ENCODE peak calls at places on chromosomes 6 and 20, in nine cellular contexts. A is left ventricle myocardium inferior; I is activated CD4-positive, CD25-positive, alpha-beta regulatory T cell; C is hippocampal formation; J is RPMI8226; V is NAMALWA; P is EH; N is NCI-H2029; O is frontal cortex. U is an unnamed sample.

GRCh38 chr20:35199696-35200095 is 26.8 kb upstream of the MMP24 start:
- DNase-seq in A (no peak), I (no peak), C (no peak), J (no peak), V (no peak), P (peak), N (no peak), O (no peak), U (no peak)

GRCh38 chr20:19923762-19924161 is 93.4 kb upstream of the NAA20 start:
- DNase-seq in A (no peak), I (no peak), C (no peak), J (no peak), V (no peak), P (no peak), N (no peak), O (no peak), U (no peak)

GRCh38 chr6:15025416-15025815 is 220.5 kb upstream of the JARID2 start:
- DNase-seq in A (no peak), I (no peak), C (no peak), J (no peak), V (no peak), P (peak), N (no peak), O (no peak), U (no peak)

GRCh38 chr6:118709859-118710350 is 58.5 kb upstream of the CEP85L start:
- DNase-seq in A (no peak), I (peak), C (no peak), J (no peak), V (peak), P (peak), N (peak), O (no peak), U (no peak)

GRCh38 chr6:77368660-77369313 is 94.5 kb downstream of the HTR1B start:
- DNase-seq in A (peak), I (no peak), C (no peak), J (no peak), V (no peak), P (peak), N (no peak), O (no peak), U (no peak)

GRCh38 chr6:71665931-71666330 is 220.4 kb upstream of the RIMS1 start:
- DNase-seq in A (no peak), I (no peak), C (no peak), J (no peak), V (no peak), P (peak), N (no peak), O (no peak), U (no peak)

GRCh38 chr6:52872031-52872430 is 31.4 kb upstream of the GSTA5 start:
- DNase-seq in A (no peak), I (no peak), C (no peak), J (no peak), V (no peak), P (no peak), N (no peak), O (no peak), U (no peak)

GRCh38 chr6:117469356-117469755 is 13.1 kb upstream of the DCBLD1 start:
- DNase-seq in A (no peak), I (no peak), C (no peak), J (no peak), V (no peak), P (no peak), N (no peak), O (no peak), U (no peak)

GRCh38 chr6:43910638-43911353 is 140.8 kb downstream of the VEGFA start:
- DNase-seq in A (no peak), I (no peak), C (no peak), J (no peak), V (no peak), P (peak), N (no peak), O (no peak), U (no peak)

GRCh38 chr6:6256881-6257280 is 63.6 kb downstream of the F13A1 start:
- DNase-seq in A (no peak), I (no peak), C (no peak), J (no peak), V (no peak), P (no peak), N (no peak), O (no peak), U (no peak)

GRCh38 chr20:62485062-62485700 is 9.4 kb upstream of the GATA5 start:
- DNase-seq in A (no peak), I (no peak), C (no peak), J (no peak), V (no peak), P (peak), N (no peak), O (no peak), U (no peak)

GRCh38 chr6:32086661-32087573 is 22.2 kb downstream of the TNXB start:
- DNase-seq in A (no peak), I (no peak), C (no peak), J (peak), V (no peak), P (peak), N (no peak), O (peak), U (no peak)

GRCh38 chr6:113015249-113015648 is 668.1 kb downstream of the RFPL4B start:
- DNase-seq in A (peak), I (no peak), C (no peak), J (no peak), V (no peak), P (peak), N (no peak), O (no peak), U (no peak)

GRCh38 chr6:170011233-170012142 is 260.1 kb downstream of the ERMARD start:
- DNase-seq in A (peak), I (no peak), C (no peak), J (no peak), V (no peak), P (no peak), N (no peak), O (peak), U (no peak)

GRCh38 chr6:149385998-149386646 is 13.9 kb upstream of the SUMO4 start:
- DNase-seq in A (no peak), I (no peak), C (no peak), J (no peak), V (no peak), P (no peak), N (no peak), O (no peak), U (no peak)

GRCh38 chr20:61806995-61807394 is 258.7 kb downstream of the TAF4 start:
- DNase-seq in A (peak), I (no peak), C (no peak), J (no peak), V (no peak), P (no peak), N (no peak), O (no peak), U (no peak)

GRCh38 chr6:98486052-98486451 is 348.3 kb upstream of the POU3F2 start:
- DNase-seq in A (no peak), I (no peak), C (no peak), J (no peak), V (no peak), P (no peak), N (no peak), O (no peak), U (no peak)

GRCh38 chr6:10831609-10832008 is 6.7 kb downstream of the MAK start:
- DNase-seq in A (no peak), I (no peak), C (no peak), J (no peak), V (no peak), P (no peak), N (no peak), O (no peak), U (no peak)

GRCh38 chr20:54100563-54100962 is 30.2 kb upstream of the BCAS1 start:
- DNase-seq in A (no peak), I (no peak), C (no peak), J (no peak), V (no peak), P (no peak), N (no peak), O (no peak), U (no peak)

GRCh38 chr6:117380298-117380697 is 45.4 kb downstream of the ROS1 start:
- DNase-seq in A (no peak), I (no peak), C (no peak), J (no peak), V (no peak), P (no peak), N (no peak), O (no peak), U (no peak)

GRCh38 chr6:90249044-90249443 is 47.6 kb downstream of the BACH2 start:
- DNase-seq in A (no peak), I (no peak), C (no peak), J (no peak), V (no peak), P (peak), N (no peak), O (no peak), U (no peak)

GRCh38 chr6:15200087-15200486 is 45.8 kb upstream of the JARID2 start:
- DNase-seq in A (no peak), I (no peak), C (no peak), J (no peak), V (no peak), P (no peak), N (no peak), O (no peak), U (no peak)

GRCh38 chr6:1077822-1078221 is 234.1 kb upstream of the FOXQ1 start:
- DNase-seq in A (no peak), I (no peak), C (no peak), J (no peak), V (no peak), P (no peak), N (no peak), O (no peak), U (no peak)

GRCh38 chr20:53773792-53774371 is 180.2 kb upstream of the ZNF217 start:
- DNase-seq in A (no peak), I (no peak), C (no peak), J (no peak), V (no peak), P (peak), N (no peak), O (no peak), U (no peak)

GRCh38 chr6:35687658-35688604 is 784 bp downstream of the FKBP5 start:
- DNase-seq in A (peak), I (peak), C (peak), J (peak), V (peak), P (peak), N (peak), O (peak), U (peak)

GRCh38 chr6:22078288-22078687 is 218.5 kb downstream of the PRL start:
- DNase-seq in A (no peak), I (no peak), C (no peak), J (no peak), V (no peak), P (no peak), N (no peak), O (no peak), U (no peak)